ENCODE peak calls at places on chromosome 18, in nine cellular contexts. O, Y, B, E, R, J, D, W and Z are unnamed samples.

GRCh38 chr18:58528011-58528367 is 100.9 kb downstream of the ALPK2 start:
- DNase-seq in O (no peak), Y (no peak), B (no peak), E (no peak), R (no peak), J (no peak), D (no peak), W (peak), Z (no peak)

GRCh38 chr18:75472906-75473305 is 45.4 kb upstream of the SMIM21 start:
- DNase-seq in O (no peak), Y (no peak), B (no peak), E (no peak), R (no peak), J (no peak), D (no peak), W (no peak), Z (no peak)

GRCh38 chr18:56469582-56469981 is 168.8 kb downstream of the TXNL1 start:
- DNase-seq in O (no peak), Y (no peak), B (no peak), E (no peak), R (no peak), J (no peak), D (no peak), W (no peak), Z (no peak)

GRCh38 chr18:13500227-13500865 is 226.0 kb downstream of the FAM210A start:
- DNase-seq in O (peak), Y (peak), B (peak), E (no peak), R (no peak), J (no peak), D (no peak), W (no peak), Z (no peak)

GRCh38 chr18:75214766-75215515 is 4.3 kb downstream of the TSHZ1 start:
- DNase-seq in O (no peak), Y (no peak), B (no peak), E (no peak), R (no peak), J (no peak), D (no peak), W (no peak), Z (no peak)

GRCh38 chr18:44229693-44230108 is 451.0 kb upstream of the SETBP1 start:
- DNase-seq in O (peak), Y (peak), B (no peak), E (no peak), R (no peak), J (no peak), D (peak), W (peak), Z (no peak)

GRCh38 chr18:49486617-49486958 is 446 bp downstream of the C18orf32 start:
- DNase-seq in O (no peak), Y (peak), B (no peak), E (no peak), R (no peak), J (no peak), D (no peak), W (no peak), Z (peak)

GRCh38 chr18:74745658-74746403 is 148.2 kb downstream of the ZNF407 start:
- DNase-seq in O (no peak), Y (peak), B (no peak), E (no peak), R (no peak), J (no peak), D (no peak), W (no peak), Z (no peak)

GRCh38 chr18:79640064-79640672 is 39.4 kb upstream of the CTDP1 start:
- DNase-seq in O (no peak), Y (no peak), B (no peak), E (no peak), R (no peak), J (no peak), D (no peak), W (no peak), Z (no peak)

GRCh38 chr18:78730564-78731422 is 248.8 kb upstream of the SALL3 start:
- DNase-seq in O (no peak), Y (no peak), B (no peak), E (no peak), R (no peak), J (no peak), D (peak), W (no peak), Z (no peak)

GRCh38 chr18:53457068-53457467 is 767.4 kb downstream of the MBD2 start:
- DNase-seq in O (no peak), Y (no peak), B (no peak), E (no peak), R (no peak), J (no peak), D (no peak), W (peak), Z (peak)

GRCh38 chr18:650428-650858 is 7.0 kb upstream of the TYMS start:
- DNase-seq in O (no peak), Y (no peak), B (no peak), E (no peak), R (no peak), J (no peak), D (no peak), W (no peak), Z (no peak)

GRCh38 chr18:24539866-24540604 is 79.6 kb downstream of the HRH4 start:
- DNase-seq in O (no peak), Y (peak), B (no peak), E (no peak), R (no peak), J (no peak), D (no peak), W (no peak), Z (no peak)

GRCh38 chr18:35933982-35934381 is 38.5 kb upstream of the RMP24 start:
- DNase-seq in O (no peak), Y (no peak), B (no peak), E (no peak), R (no peak), J (no peak), D (no peak), W (no peak), Z (peak)

GRCh38 chr18:23578067-23578705 is 8.1 kb downstream of the NPC1 start:
- DNase-seq in O (no peak), Y (no peak), B (no peak), E (no peak), R (no peak), J (no peak), D (no peak), W (no peak), Z (no peak)

GRCh38 chr18:13369756-13370510 is 151.4 kb downstream of the LDLRAD4 start:
- DNase-seq in O (no peak), Y (peak), B (no peak), E (no peak), R (no peak), J (peak), D (no peak), W (no peak), Z (no peak)

GRCh38 chr18:76246579-76246978 is 248.5 kb downstream of the ZNF516 start:
- DNase-seq in O (no peak), Y (no peak), B (no peak), E (no peak), R (no peak), J (no peak), D (no peak), W (no peak), Z (no peak)

GRCh38 chr18:26089247-26090129 is 925 bp downstream of the SS18 start:
- DNase-seq in O (no peak), Y (peak), B (no peak), E (no peak), R (no peak), J (peak), D (no peak), W (no peak), Z (no peak)

GRCh38 chr18:50879302-50880107 is 587 bp downstream of the ME2 start:
- DNase-seq in O (no peak), Y (peak), B (no peak), E (no peak), R (peak), J (peak), D (no peak), W (no peak), Z (peak)

GRCh38 chr18:53935803-53936202 is 288.7 kb downstream of the MBD2 start:
- DNase-seq in O (no peak), Y (no peak), B (no peak), E (no peak), R (no peak), J (no peak), D (no peak), W (no peak), Z (no peak)

GRCh38 chr18:11154369-11154982 is 5.1 kb upstream of the PIEZO2 start:
- DNase-seq in O (no peak), Y (peak), B (no peak), E (no peak), R (no peak), J (no peak), D (no peak), W (no peak), Z (peak)

GRCh38 chr18:3447035-3447894 is 2.7 kb upstream of the TGIF1 start:
- DNase-seq in O (peak), Y (peak), B (peak), E (no peak), R (no peak), J (no peak), D (peak), W (no peak), Z (no peak)

GRCh38 chr18:4544131-4544530 is 89.0 kb upstream of the DLGAP1 start:
- DNase-seq in O (no peak), Y (peak), B (no peak), E (no peak), R (no peak), J (no peak), D (no peak), W (no peak), Z (no peak)

GRCh38 chr18:27378396-27379094 is 193.4 kb upstream of the CHST9 start:
- DNase-seq in O (no peak), Y (peak), B (no peak), E (no peak), R (no peak), J (no peak), D (no peak), W (no peak), Z (no peak)

GRCh38 chr18:58911766-58912165 is 47.1 kb downstream of the ZNF532 start:
- DNase-seq in O (no peak), Y (peak), B (no peak), E (no peak), R (no peak), J (no peak), D (no peak), W (no peak), Z (no peak)

GRCh38 chr18:54843302-54843701 is 15.0 kb downstream of the RAB27B start:
- DNase-seq in O (no peak), Y (peak), B (no peak), E (no peak), R (no peak), J (no peak), D (no peak), W (no peak), Z (no peak)

GRCh38 chr18:30358545-30358944 is 684.0 kb downstream of the DSC3 start:
- DNase-seq in O (no peak), Y (peak), B (no peak), E (no peak), R (no peak), J (no peak), D (no peak), W (no peak), Z (no peak)

GRCh38 chr18:41870191-41870590 is 84.8 kb upstream of the PIK3C3 start:
- DNase-seq in O (no peak), Y (no peak), B (no peak), E (no peak), R (no peak), J (no peak), D (no peak), W (peak), Z (no peak)

GRCh38 chr18:7566587-7567486 is at the start of gene PTPRM:
- DNase-seq in O (peak), Y (peak), B (peak), E (peak), R (peak), J (peak), D (peak), W (no peak), Z (no peak)

GRCh38 chr18:22408059-22408458 is 9.7 kb downstream of the CTAGE1 start:
- DNase-seq in O (no peak), Y (no peak), B (no peak), E (no peak), R (no peak), J (no peak), D (no peak), W (no peak), Z (no peak)

GRCh38 chr18:50573679-50574078 is 13.8 kb downstream of the MAPK4 start:
- DNase-seq in O (no peak), Y (no peak), B (no peak), E (no peak), R (no peak), J (no peak), D (no peak), W (no peak), Z (no peak)

GRCh38 chr18:77323640-77324370 is 74.2 kb downstream of the GALR1 start:
- DNase-seq in O (no peak), Y (no peak), B (no peak), E (no peak), R (no peak), J (no peak), D (no peak), W (no peak), Z (no peak)

GRCh38 chr18:43665239-43665788 is 388.0 kb upstream of the SYT4 start:
- DNase-seq in O (no peak), Y (peak), B (no peak), E (no peak), R (no peak), J (no peak), D (no peak), W (peak), Z (no peak)

GRCh38 chr18:74115046-74115445 is 32.6 kb downstream of the FBXO15 start:
- DNase-seq in O (no peak), Y (peak), B (no peak), E (no peak), R (no peak), J (no peak), D (no peak), W (no peak), Z (no peak)

GRCh38 chr18:28193177-28193778 is 16.3 kb upstream of the CDH2 start:
- DNase-seq in O (no peak), Y (no peak), B (no peak), E (no peak), R (no peak), J (no peak), D (no peak), W (no peak), Z (no peak)